ENCODE peak calls at places on chromosomes 6 and 20, in ten cellular contexts. One of them, this sample, is unnamed.

GRCh38 chr6:107616776-107617175 is 126.9 kb downstream of the SOBP start:
- DNase-seq in CD8-positive, alpha-beta T cell: no peak
- DNase-seq in HCT116: no peak
- DNase-seq in pancreas: no peak
- DNase-seq in testis: no peak
- DNase-seq in sigmoid colon: no peak
- DNase-seq in lower lobe of right lung: no peak
- DNase-seq in tibial artery: no peak
- DNase-seq in effector memory CD4-positive, alpha-beta T cell: no peak
- DNase-seq in cardiac muscle cell: no peak
- DNase-seq in this sample: no peak

GRCh38 chr6:25014806-25015560 is 79.2 kb upstream of the RIPOR2 start:
- DNase-seq in effector memory CD4-positive, alpha-beta T cell: peak
- DNase-seq in lower lobe of right lung: no peak
- DNase-seq in HCT116: no peak
- DNase-seq in testis: no peak
- DNase-seq in pancreas: no peak
- DNase-seq in tibial artery: peak
- DNase-seq in cardiac muscle cell: no peak
- DNase-seq in sigmoid colon: peak
- DNase-seq in CD8-positive, alpha-beta T cell: peak
- DNase-seq in this sample: peak

GRCh38 chr6:16849280-16850210 is 88.3 kb upstream of the ATXN1 start:
- DNase-seq in CD8-positive, alpha-beta T cell: no peak
- DNase-seq in cardiac muscle cell: no peak
- DNase-seq in testis: no peak
- DNase-seq in HCT116: no peak
- DNase-seq in sigmoid colon: no peak
- DNase-seq in tibial artery: no peak
- DNase-seq in lower lobe of right lung: no peak
- DNase-seq in effector memory CD4-positive, alpha-beta T cell: no peak
- DNase-seq in pancreas: no peak
- DNase-seq in this sample: no peak

GRCh38 chr6:135182993-135183531 is 2.0 kb downstream of the MYB start:
- DNase-seq in effector memory CD4-positive, alpha-beta T cell: peak
- DNase-seq in lower lobe of right lung: peak
- DNase-seq in tibial artery: no peak
- DNase-seq in pancreas: peak
- DNase-seq in testis: peak
- DNase-seq in sigmoid colon: no peak
- DNase-seq in cardiac muscle cell: no peak
- DNase-seq in CD8-positive, alpha-beta T cell: peak
- DNase-seq in HCT116: no peak
- DNase-seq in this sample: no peak

GRCh38 chr20:7094438-7094997 is 327.0 kb downstream of the BMP2 start:
- DNase-seq in CD8-positive, alpha-beta T cell: no peak
- DNase-seq in effector memory CD4-positive, alpha-beta T cell: no peak
- DNase-seq in pancreas: peak
- DNase-seq in sigmoid colon: no peak
- DNase-seq in cardiac muscle cell: peak
- DNase-seq in tibial artery: no peak
- DNase-seq in HCT116: peak
- DNase-seq in lower lobe of right lung: no peak
- DNase-seq in testis: peak
- DNase-seq in this sample: no peak

GRCh38 chr6:112690497-112691202 is 343.5 kb downstream of the RFPL4B start:
- DNase-seq in effector memory CD4-positive, alpha-beta T cell: no peak
- DNase-seq in cardiac muscle cell: no peak
- DNase-seq in sigmoid colon: no peak
- DNase-seq in HCT116: no peak
- DNase-seq in pancreas: no peak
- DNase-seq in lower lobe of right lung: no peak
- DNase-seq in tibial artery: no peak
- DNase-seq in CD8-positive, alpha-beta T cell: no peak
- DNase-seq in testis: no peak
- DNase-seq in this sample: no peak

GRCh38 chr20:57450419-57450818 is 59.2 kb downstream of the RBM38 start:
- DNase-seq in cardiac muscle cell: no peak
- DNase-seq in HCT116: no peak
- DNase-seq in pancreas: no peak
- DNase-seq in effector memory CD4-positive, alpha-beta T cell: no peak
- DNase-seq in sigmoid colon: peak
- DNase-seq in tibial artery: peak
- DNase-seq in CD8-positive, alpha-beta T cell: no peak
- DNase-seq in testis: no peak
- DNase-seq in lower lobe of right lung: peak
- DNase-seq in this sample: no peak

GRCh38 chr6:1917628-1918371 is 308.1 kb downstream of the FOXC1 start:
- DNase-seq in HCT116: peak
- DNase-seq in pancreas: peak
- DNase-seq in testis: no peak
- DNase-seq in cardiac muscle cell: no peak
- DNase-seq in lower lobe of right lung: no peak
- DNase-seq in effector memory CD4-positive, alpha-beta T cell: no peak
- DNase-seq in CD8-positive, alpha-beta T cell: no peak
- DNase-seq in sigmoid colon: no peak
- DNase-seq in tibial artery: no peak
- DNase-seq in this sample: no peak

GRCh38 chr6:131084982-131085381 is 21.9 kb upstream of the EPB41L2 start:
- DNase-seq in effector memory CD4-positive, alpha-beta T cell: no peak
- DNase-seq in tibial artery: no peak
- DNase-seq in HCT116: no peak
- DNase-seq in lower lobe of right lung: no peak
- DNase-seq in sigmoid colon: no peak
- DNase-seq in CD8-positive, alpha-beta T cell: no peak
- DNase-seq in pancreas: no peak
- DNase-seq in cardiac muscle cell: no peak
- DNase-seq in testis: no peak
- DNase-seq in this sample: no peak

GRCh38 chr20:49668181-49668877 is 45.3 kb downstream of the B4GALT5 start:
- DNase-seq in sigmoid colon: no peak
- DNase-seq in cardiac muscle cell: no peak
- DNase-seq in testis: peak
- DNase-seq in tibial artery: no peak
- DNase-seq in HCT116: no peak
- DNase-seq in CD8-positive, alpha-beta T cell: peak
- DNase-seq in effector memory CD4-positive, alpha-beta T cell: peak
- DNase-seq in lower lobe of right lung: peak
- DNase-seq in pancreas: no peak
- DNase-seq in this sample: no peak
- H3K27ac ChIP-seq in sigmoid colon: no peak
- H3K27ac ChIP-seq in cardiac muscle cell: no peak
- H3K27ac ChIP-seq in testis: peak
- H3K27ac ChIP-seq in tibial artery: no peak
- H3K27ac ChIP-seq in HCT116: no peak
- H3K27ac ChIP-seq in CD8-positive, alpha-beta T cell: peak
- H3K27ac ChIP-seq in effector memory CD4-positive, alpha-beta T cell: peak
- H3K27ac ChIP-seq in lower lobe of right lung: peak
- H3K27ac ChIP-seq in pancreas: no peak
- H3K27ac ChIP-seq in this sample: no peak

GRCh38 chr6:161889324-161889723 is 615.5 kb upstream of the AGPAT4 start:
- DNase-seq in CD8-positive, alpha-beta T cell: no peak
- DNase-seq in tibial artery: no peak
- DNase-seq in HCT116: no peak
- DNase-seq in cardiac muscle cell: no peak
- DNase-seq in pancreas: no peak
- DNase-seq in effector memory CD4-positive, alpha-beta T cell: no peak
- DNase-seq in lower lobe of right lung: no peak
- DNase-seq in testis: no peak
- DNase-seq in sigmoid colon: no peak
- DNase-seq in this sample: no peak

GRCh38 chr6:161894436-161894835 is 620.6 kb upstream of the AGPAT4 start:
- DNase-seq in lower lobe of right lung: no peak
- DNase-seq in CD8-positive, alpha-beta T cell: no peak
- DNase-seq in pancreas: no peak
- DNase-seq in tibial artery: no peak
- DNase-seq in effector memory CD4-positive, alpha-beta T cell: no peak
- DNase-seq in cardiac muscle cell: no peak
- DNase-seq in testis: no peak
- DNase-seq in HCT116: no peak
- DNase-seq in sigmoid colon: no peak
- DNase-seq in this sample: no peak

GRCh38 chr6:161890133-161890833 is 616.4 kb upstream of the AGPAT4 start:
- DNase-seq in HCT116: no peak
- DNase-seq in pancreas: no peak
- DNase-seq in testis: no peak
- DNase-seq in sigmoid colon: no peak
- DNase-seq in CD8-positive, alpha-beta T cell: no peak
- DNase-seq in cardiac muscle cell: no peak
- DNase-seq in tibial artery: no peak
- DNase-seq in effector memory CD4-positive, alpha-beta T cell: no peak
- DNase-seq in lower lobe of right lung: no peak
- DNase-seq in this sample: no peak

GRCh38 chr6:161890959-161891358 is 617.1 kb upstream of the AGPAT4 start:
- DNase-seq in pancreas: no peak
- DNase-seq in effector memory CD4-positive, alpha-beta T cell: no peak
- DNase-seq in CD8-positive, alpha-beta T cell: no peak
- DNase-seq in tibial artery: no peak
- DNase-seq in cardiac muscle cell: no peak
- DNase-seq in sigmoid colon: no peak
- DNase-seq in testis: no peak
- DNase-seq in HCT116: no peak
- DNase-seq in lower lobe of right lung: no peak
- DNase-seq in this sample: no peak

DNA sequence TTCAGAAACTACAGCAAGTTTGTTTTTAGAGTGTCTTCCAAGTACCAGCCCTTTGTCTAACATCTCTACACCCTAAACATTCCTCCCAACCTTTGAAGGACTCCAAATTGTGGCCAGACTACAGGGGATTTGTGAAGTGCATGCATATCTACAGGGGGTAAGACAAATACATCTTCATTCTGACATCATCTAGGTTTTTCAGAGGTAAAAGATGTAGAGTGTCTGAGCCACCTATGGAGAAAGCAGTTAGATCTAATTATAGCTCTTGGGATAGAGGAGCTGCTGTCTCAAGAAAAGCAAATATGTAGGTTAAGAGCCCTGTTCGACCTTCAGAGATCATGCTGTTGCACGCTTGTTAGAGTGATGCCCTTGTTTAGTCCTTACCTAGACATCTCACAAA is 617.7 kb upstream of the AGPAT4 start:
- DNase-seq in HCT116: no peak
- DNase-seq in CD8-positive, alpha-beta T cell: no peak
- DNase-seq in pancreas: no peak
- DNase-seq in effector memory CD4-positive, alpha-beta T cell: no peak
- DNase-seq in cardiac muscle cell: no peak
- DNase-seq in testis: no peak
- DNase-seq in tibial artery: no peak
- DNase-seq in lower lobe of right lung: no peak
- DNase-seq in sigmoid colon: no peak
- DNase-seq in this sample: no peak
- H3K4me3 ChIP-seq in HCT116: no peak
- H3K4me3 ChIP-seq in CD8-positive, alpha-beta T cell: no peak
- H3K4me3 ChIP-seq in pancreas: no peak
- H3K4me3 ChIP-seq in effector memory CD4-positive, alpha-beta T cell: no peak
- H3K4me3 ChIP-seq in cardiac muscle cell: no peak
- H3K4me3 ChIP-seq in testis: no peak
- H3K4me3 ChIP-seq in tibial artery: no peak
- H3K4me3 ChIP-seq in lower lobe of right lung: no peak
- H3K4me3 ChIP-seq in sigmoid colon: no peak
- H3K4me3 ChIP-seq in this sample: no peak

DNA sequence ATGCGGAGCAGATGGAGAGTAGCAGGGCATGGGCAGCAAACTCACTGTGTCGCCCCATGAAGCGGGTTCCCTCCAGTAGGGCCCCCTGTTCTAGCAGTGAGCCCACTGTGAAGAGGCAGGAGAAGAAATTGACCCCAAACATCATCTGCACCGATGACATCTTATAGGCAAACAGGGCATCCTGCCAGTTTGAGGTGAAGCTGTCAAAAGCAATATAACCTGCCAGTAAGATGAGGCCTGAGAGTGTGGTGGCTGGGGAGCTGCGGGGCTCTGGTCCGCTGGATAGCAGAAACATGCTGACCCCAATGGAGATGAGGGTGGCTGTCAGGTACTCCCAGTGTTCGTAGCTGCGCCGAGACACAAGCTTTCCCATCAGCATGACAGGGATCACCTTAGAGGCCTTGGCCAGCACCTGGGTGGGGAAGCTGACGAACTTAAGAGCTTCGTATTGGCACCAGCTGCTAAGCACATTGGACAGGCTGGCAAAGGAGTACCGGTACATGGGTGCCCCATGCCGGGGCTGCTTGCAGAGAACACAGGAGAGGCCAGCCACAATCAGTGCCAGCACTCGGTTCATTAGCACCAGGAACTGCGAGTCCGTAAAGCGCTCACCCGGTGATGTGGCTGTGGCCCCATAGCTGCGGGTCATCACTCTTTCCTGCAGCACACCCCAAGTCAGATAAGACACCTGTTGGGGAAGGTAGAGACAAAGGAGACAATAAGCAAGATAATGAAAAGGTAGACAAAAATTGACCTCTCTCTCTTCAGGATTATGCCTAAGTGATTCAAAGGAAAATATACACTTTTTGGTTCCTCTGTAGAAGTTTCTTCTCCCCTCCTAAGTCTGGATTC is 2.1 kb downstream of the SLC35B2 start:
- DNase-seq in effector memory CD4-positive, alpha-beta T cell: no peak
- DNase-seq in CD8-positive, alpha-beta T cell: no peak
- DNase-seq in lower lobe of right lung: no peak
- DNase-seq in sigmoid colon: no peak
- DNase-seq in tibial artery: no peak
- DNase-seq in testis: no peak
- DNase-seq in pancreas: no peak
- DNase-seq in cardiac muscle cell: no peak
- DNase-seq in HCT116: no peak
- DNase-seq in this sample: no peak
- H3K27ac ChIP-seq in effector memory CD4-positive, alpha-beta T cell: no peak
- H3K27ac ChIP-seq in CD8-positive, alpha-beta T cell: no peak
- H3K27ac ChIP-seq in lower lobe of right lung: no peak
- H3K27ac ChIP-seq in sigmoid colon: peak
- H3K27ac ChIP-seq in tibial artery: no peak
- H3K27ac ChIP-seq in testis: no peak
- H3K27ac ChIP-seq in pancreas: peak
- H3K27ac ChIP-seq in cardiac muscle cell: peak
- H3K27ac ChIP-seq in HCT116: peak
- H3K27ac ChIP-seq in this sample: no peak

GRCh38 chr6:143973097-143973979 is 34.7 kb downstream of the PLAGL1 start:
- DNase-seq in sigmoid colon: no peak
- DNase-seq in CD8-positive, alpha-beta T cell: no peak
- DNase-seq in cardiac muscle cell: peak
- DNase-seq in HCT116: no peak
- DNase-seq in pancreas: no peak
- DNase-seq in effector memory CD4-positive, alpha-beta T cell: no peak
- DNase-seq in testis: no peak
- DNase-seq in tibial artery: no peak
- DNase-seq in lower lobe of right lung: no peak
- DNase-seq in this sample: no peak
- H3K4me3 ChIP-seq in sigmoid colon: no peak
- H3K4me3 ChIP-seq in CD8-positive, alpha-beta T cell: no peak
- H3K4me3 ChIP-seq in cardiac muscle cell: no peak
- H3K4me3 ChIP-seq in HCT116: no peak
- H3K4me3 ChIP-seq in pancreas: no peak
- H3K4me3 ChIP-seq in effector memory CD4-positive, alpha-beta T cell: no peak
- H3K4me3 ChIP-seq in testis: no peak
- H3K4me3 ChIP-seq in tibial artery: no peak
- H3K4me3 ChIP-seq in lower lobe of right lung: no peak
- H3K4me3 ChIP-seq in this sample: no peak

DNA sequence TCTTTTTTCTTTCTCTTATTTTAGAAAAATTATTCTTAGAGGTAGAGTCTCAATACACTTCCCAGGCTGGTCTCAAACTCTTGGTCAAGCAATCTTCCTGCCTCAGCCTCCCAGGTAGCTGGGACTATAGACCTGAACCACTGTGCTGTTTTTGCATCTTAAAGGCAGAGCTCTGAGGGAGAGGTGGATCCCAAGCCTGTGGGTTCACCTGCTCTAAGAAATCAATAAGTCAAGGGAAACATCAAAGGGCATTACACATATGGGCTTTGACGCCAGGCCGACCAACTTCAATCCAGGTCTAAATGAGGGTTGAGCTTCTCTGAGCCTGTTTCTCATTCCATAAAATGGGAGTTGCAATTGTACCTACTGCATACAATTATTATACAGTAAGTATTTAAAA is 223.9 kb downstream of the LY86 start:
- DNase-seq in effector memory CD4-positive, alpha-beta T cell: no peak
- DNase-seq in cardiac muscle cell: no peak
- DNase-seq in pancreas: no peak
- DNase-seq in CD8-positive, alpha-beta T cell: no peak
- DNase-seq in HCT116: peak
- DNase-seq in testis: no peak
- DNase-seq in tibial artery: no peak
- DNase-seq in sigmoid colon: no peak
- DNase-seq in lower lobe of right lung: no peak
- DNase-seq in this sample: no peak
- H3K27ac ChIP-seq in effector memory CD4-positive, alpha-beta T cell: no peak
- H3K27ac ChIP-seq in cardiac muscle cell: no peak
- H3K27ac ChIP-seq in pancreas: peak
- H3K27ac ChIP-seq in CD8-positive, alpha-beta T cell: no peak
- H3K27ac ChIP-seq in HCT116: peak
- H3K27ac ChIP-seq in testis: no peak
- H3K27ac ChIP-seq in tibial artery: no peak
- H3K27ac ChIP-seq in sigmoid colon: no peak
- H3K27ac ChIP-seq in lower lobe of right lung: no peak
- H3K27ac ChIP-seq in this sample: no peak

This sample was measured in uterus.